ENCODE peak calls at places on chromosomes 7 and 10, in six cellular contexts. One of them, this sample, is unnamed.

GRCh38 chr7:51121945-51122425 is 194.6 kb downstream of the COBL start:
- DNase-seq in fibroblast of lung: no peak
- DNase-seq in HFF-Myc: no peak
- DNase-seq in RWPE1: no peak
- DNase-seq in tibial nerve: no peak
- DNase-seq in AG09309: no peak
- DNase-seq in this sample: no peak

GRCh38 chr7:24757799-24758275 is 573 bp upstream of the GSDME start:
- DNase-seq in fibroblast of lung: peak
- DNase-seq in HFF-Myc: no peak
- DNase-seq in RWPE1: peak
- DNase-seq in tibial nerve: no peak
- DNase-seq in AG09309: no peak
- DNase-seq in this sample: peak

GRCh38 chr10:109934958-109935793 is 11.9 kb upstream of the XPNPEP1 start:
- DNase-seq in fibroblast of lung: peak
- DNase-seq in HFF-Myc: no peak
- DNase-seq in RWPE1: no peak
- DNase-seq in tibial nerve: peak
- DNase-seq in AG09309: peak
- DNase-seq in this sample: peak

GRCh38 chr7:133275441-133276105 is 22.7 kb downstream of the EXOC4 start:
- DNase-seq in fibroblast of lung: peak
- DNase-seq in HFF-Myc: no peak
- DNase-seq in RWPE1: no peak
- DNase-seq in tibial nerve: no peak
- DNase-seq in AG09309: no peak
- DNase-seq in this sample: no peak

GRCh38 chr7:110541962-110542361 is 549.0 kb upstream of the LRRN3 start:
- DNase-seq in fibroblast of lung: no peak
- DNase-seq in HFF-Myc: no peak
- DNase-seq in RWPE1: peak
- DNase-seq in tibial nerve: no peak
- DNase-seq in AG09309: no peak
- DNase-seq in this sample: peak

GRCh38 chr7:105429746-105430612 is 41.3 kb upstream of the SRPK2 start:
- DNase-seq in fibroblast of lung: peak
- DNase-seq in HFF-Myc: no peak
- DNase-seq in RWPE1: peak
- DNase-seq in tibial nerve: peak
- DNase-seq in AG09309: no peak
- DNase-seq in this sample: peak

GRCh38 chr7:139525239-139525638 is 1.8 kb downstream of the CLEC2L start:
- DNase-seq in fibroblast of lung: no peak
- DNase-seq in HFF-Myc: no peak
- DNase-seq in RWPE1: no peak
- DNase-seq in tibial nerve: no peak
- DNase-seq in AG09309: no peak
- DNase-seq in this sample: no peak

GRCh38 chr7:158057446-158057845 is 530.2 kb downstream of the PTPRN2 start:
- DNase-seq in fibroblast of lung: no peak
- DNase-seq in HFF-Myc: no peak
- DNase-seq in RWPE1: no peak
- DNase-seq in tibial nerve: no peak
- DNase-seq in AG09309: no peak
- DNase-seq in this sample: no peak

GRCh38 chr10:78199759-78200158 is 166.1 kb downstream of the RPS24 start:
- DNase-seq in fibroblast of lung: no peak
- DNase-seq in HFF-Myc: no peak
- DNase-seq in RWPE1: no peak
- DNase-seq in tibial nerve: no peak
- DNase-seq in AG09309: no peak
- DNase-seq in this sample: peak

GRCh38 chr10:5229019-5229418 is 32.4 kb downstream of the AKR1C4 start:
- DNase-seq in fibroblast of lung: no peak
- DNase-seq in HFF-Myc: no peak
- DNase-seq in RWPE1: no peak
- DNase-seq in tibial nerve: no peak
- DNase-seq in AG09309: no peak
- DNase-seq in this sample: no peak

GRCh38 chr7:147298611-147299043 is 1182.0 kb downstream of the CNTNAP2 start:
- DNase-seq in fibroblast of lung: peak
- DNase-seq in HFF-Myc: no peak
- DNase-seq in RWPE1: no peak
- DNase-seq in tibial nerve: no peak
- DNase-seq in AG09309: no peak
- DNase-seq in this sample: no peak

GRCh38 chr10:83582407-83583095 is 556.8 kb upstream of the GHITM start:
- DNase-seq in fibroblast of lung: no peak
- DNase-seq in HFF-Myc: no peak
- DNase-seq in RWPE1: no peak
- DNase-seq in tibial nerve: no peak
- DNase-seq in AG09309: no peak
- DNase-seq in this sample: no peak

GRCh38 chr10:12214763-12215218 is 18.8 kb downstream of the CDC123 start:
- DNase-seq in fibroblast of lung: peak
- DNase-seq in HFF-Myc: no peak
- DNase-seq in RWPE1: no peak
- DNase-seq in tibial nerve: peak
- DNase-seq in AG09309: peak
- DNase-seq in this sample: peak

GRCh38 chr10:32338262-32338661 is 8.7 kb downstream of the EPC1 start:
- DNase-seq in fibroblast of lung: peak
- DNase-seq in HFF-Myc: no peak
- DNase-seq in RWPE1: no peak
- DNase-seq in tibial nerve: no peak
- DNase-seq in AG09309: no peak
- DNase-seq in this sample: no peak

GRCh38 chr10:127278001-127278400 is 81.6 kb upstream of the INSYN2A start:
- DNase-seq in fibroblast of lung: peak
- DNase-seq in HFF-Myc: no peak
- DNase-seq in RWPE1: no peak
- DNase-seq in tibial nerve: no peak
- DNase-seq in AG09309: no peak
- DNase-seq in this sample: peak

GRCh38 chr10:13003781-13004180 is 2.3 kb upstream of the CCDC3 start:
- DNase-seq in fibroblast of lung: no peak
- DNase-seq in HFF-Myc: no peak
- DNase-seq in RWPE1: no peak
- DNase-seq in tibial nerve: no peak
- DNase-seq in AG09309: no peak
- DNase-seq in this sample: no peak

GRCh38 chr10:107264742-107265141 is 100.2 kb upstream of the SORCS1 start:
- DNase-seq in fibroblast of lung: no peak
- DNase-seq in HFF-Myc: no peak
- DNase-seq in RWPE1: no peak
- DNase-seq in tibial nerve: no peak
- DNase-seq in AG09309: no peak
- DNase-seq in this sample: peak
- TF ChIP-seq CTCF in fibroblast of lung: no peak
- TF ChIP-seq CTCF in HFF-Myc: no peak
- TF ChIP-seq CTCF in RWPE1: no peak
- TF ChIP-seq CTCF in tibial nerve: no peak
- TF ChIP-seq CTCF in AG09309: no peak
- TF ChIP-seq CTCF in this sample: no peak

GRCh38 chr7:78139335-78139734 is 340.8 kb downstream of the PHTF2 start:
- DNase-seq in fibroblast of lung: peak
- DNase-seq in HFF-Myc: peak
- DNase-seq in RWPE1: no peak
- DNase-seq in tibial nerve: no peak
- DNase-seq in AG09309: peak
- DNase-seq in this sample: no peak

GRCh38 chr7:78134748-78135147 is 336.2 kb downstream of the PHTF2 start:
- DNase-seq in fibroblast of lung: no peak
- DNase-seq in HFF-Myc: no peak
- DNase-seq in RWPE1: no peak
- DNase-seq in tibial nerve: no peak
- DNase-seq in AG09309: no peak
- DNase-seq in this sample: no peak

GRCh38 chr7:78130443-78131200 is 332.0 kb downstream of the PHTF2 start:
- DNase-seq in fibroblast of lung: no peak
- DNase-seq in HFF-Myc: no peak
- DNase-seq in RWPE1: no peak
- DNase-seq in tibial nerve: no peak
- DNase-seq in AG09309: no peak
- DNase-seq in this sample: no peak

GRCh38 chr7:78129865-78130264 is 331.3 kb downstream of the PHTF2 start:
- DNase-seq in fibroblast of lung: no peak
- DNase-seq in HFF-Myc: no peak
- DNase-seq in RWPE1: no peak
- DNase-seq in tibial nerve: no peak
- DNase-seq in AG09309: no peak
- DNase-seq in this sample: no peak

DNA sequence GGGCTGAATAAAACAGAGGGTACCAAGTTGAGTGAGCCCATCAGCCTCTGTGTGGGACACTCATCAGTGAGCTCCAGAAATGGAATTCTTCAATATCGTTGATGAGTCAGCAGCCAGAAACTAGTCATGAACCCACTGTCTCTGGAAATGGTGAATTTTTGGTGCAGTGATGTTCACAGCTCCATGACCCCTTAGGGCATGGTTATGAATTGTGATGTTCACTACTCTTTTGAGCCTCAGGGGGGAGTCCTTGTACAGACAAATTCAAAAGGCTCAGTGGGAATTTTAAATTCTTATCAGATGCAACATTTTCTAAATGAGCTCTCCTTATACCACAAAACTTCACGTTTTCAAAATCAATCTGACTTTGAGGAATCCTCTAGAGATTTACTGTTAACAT is 335.7 kb downstream of the PHTF2 start:
- DNase-seq in fibroblast of lung: peak
- DNase-seq in HFF-Myc: peak
- DNase-seq in RWPE1: peak
- DNase-seq in tibial nerve: no peak
- DNase-seq in AG09309: peak
- DNase-seq in this sample: peak
- TF ChIP-seq CTCF in fibroblast of lung: peak
- TF ChIP-seq CTCF in HFF-Myc: peak
- TF ChIP-seq CTCF in RWPE1: no peak
- TF ChIP-seq CTCF in tibial nerve: no peak
- TF ChIP-seq CTCF in AG09309: peak
- TF ChIP-seq CTCF in this sample: peak

DNA sequence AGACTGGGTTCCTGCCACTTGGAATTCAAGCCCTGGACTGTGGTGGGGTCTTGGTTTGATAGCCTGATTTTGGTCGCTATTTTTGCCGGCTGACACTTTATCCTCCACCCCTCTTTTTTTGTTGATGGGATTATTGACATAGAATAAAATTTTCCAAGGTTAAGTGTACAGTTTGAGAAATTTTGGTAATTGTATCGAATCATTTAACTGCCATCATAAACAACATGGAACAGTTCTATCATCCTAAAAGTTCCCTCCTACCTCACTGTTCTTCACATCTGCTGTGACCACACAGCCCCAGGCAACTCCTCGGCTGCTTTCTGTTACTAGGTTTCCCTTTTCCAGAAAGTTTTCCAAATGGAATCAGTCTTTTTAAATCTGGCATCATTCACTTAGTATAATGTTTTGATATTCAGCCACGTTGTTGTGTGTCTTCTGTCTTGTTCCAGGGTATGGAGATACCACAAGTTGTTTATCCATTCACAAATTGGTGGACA is 50.6 kb upstream of the STEAP1B start:
- DNase-seq in fibroblast of lung: no peak
- DNase-seq in HFF-Myc: no peak
- DNase-seq in RWPE1: no peak
- DNase-seq in tibial nerve: no peak
- DNase-seq in AG09309: no peak
- DNase-seq in this sample: no peak
- TF ChIP-seq CTCF in fibroblast of lung: no peak
- TF ChIP-seq CTCF in HFF-Myc: no peak
- TF ChIP-seq CTCF in RWPE1: peak
- TF ChIP-seq CTCF in tibial nerve: no peak
- TF ChIP-seq CTCF in AG09309: no peak
- TF ChIP-seq CTCF in this sample: no peak

GRCh38 chr10:103367782-103368518 is at the start of gene TAF5:
- DNase-seq in fibroblast of lung: peak
- DNase-seq in HFF-Myc: peak
- DNase-seq in RWPE1: peak
- DNase-seq in tibial nerve: peak
- DNase-seq in AG09309: peak
- DNase-seq in this sample: peak
- TF ChIP-seq CTCF in fibroblast of lung: no peak
- TF ChIP-seq CTCF in HFF-Myc: no peak
- TF ChIP-seq CTCF in RWPE1: no peak
- TF ChIP-seq CTCF in tibial nerve: peak
- TF ChIP-seq CTCF in AG09309: no peak
- TF ChIP-seq CTCF in this sample: no peak

GRCh38 chr10:92421550-92421949 is 130.6 kb downstream of the MARCHF5 start:
- DNase-seq in fibroblast of lung: no peak
- DNase-seq in HFF-Myc: no peak
- DNase-seq in RWPE1: no peak
- DNase-seq in tibial nerve: no peak
- DNase-seq in AG09309: no peak
- DNase-seq in this sample: no peak

GRCh38 chr10:92419740-92420553 is 129.0 kb downstream of the MARCHF5 start:
- DNase-seq in fibroblast of lung: peak
- DNase-seq in HFF-Myc: no peak
- DNase-seq in RWPE1: no peak
- DNase-seq in tibial nerve: peak
- DNase-seq in AG09309: no peak
- DNase-seq in this sample: no peak

GRCh38 chr10:92420554-92421275 is 129.7 kb downstream of the MARCHF5 start:
- DNase-seq in fibroblast of lung: no peak
- DNase-seq in HFF-Myc: no peak
- DNase-seq in RWPE1: no peak
- DNase-seq in tibial nerve: no peak
- DNase-seq in AG09309: no peak
- DNase-seq in this sample: no peak

GRCh38 chr10:92418891-92419290 is 127.9 kb downstream of the MARCHF5 start:
- DNase-seq in fibroblast of lung: no peak
- DNase-seq in HFF-Myc: no peak
- DNase-seq in RWPE1: no peak
- DNase-seq in tibial nerve: no peak
- DNase-seq in AG09309: no peak
- DNase-seq in this sample: no peak

DNA sequence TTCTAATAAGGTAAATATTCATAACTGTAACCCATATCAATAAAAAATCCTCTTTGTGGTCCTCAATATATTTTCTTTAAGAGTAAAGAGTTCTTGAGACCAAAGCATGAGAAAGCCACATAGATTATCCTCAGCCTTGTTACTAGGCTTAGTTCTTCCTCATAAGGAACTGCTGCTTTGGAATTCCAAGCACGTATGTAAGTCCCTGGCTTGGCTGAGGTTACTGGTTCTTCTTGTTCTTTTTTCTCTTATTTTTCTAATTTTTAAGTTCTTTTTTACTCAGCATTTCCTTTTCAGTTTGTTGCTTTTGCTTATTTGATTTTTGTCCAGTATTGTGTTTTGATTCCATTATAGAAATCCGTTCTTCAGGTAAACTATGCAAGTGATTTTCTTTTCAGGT is 127.3 kb downstream of the MARCHF5 start:
- DNase-seq in fibroblast of lung: no peak
- DNase-seq in HFF-Myc: no peak
- DNase-seq in RWPE1: no peak
- DNase-seq in tibial nerve: no peak
- DNase-seq in AG09309: no peak
- DNase-seq in this sample: no peak
- TF ChIP-seq CTCF in fibroblast of lung: no peak
- TF ChIP-seq CTCF in HFF-Myc: no peak
- TF ChIP-seq CTCF in RWPE1: no peak
- TF ChIP-seq CTCF in tibial nerve: no peak
- TF ChIP-seq CTCF in AG09309: no peak
- TF ChIP-seq CTCF in this sample: no peak